ENCODE peak calls at places on chromosomes 13 and 19, in seven cellular contexts. L is Panc1; X is psoas muscle; S is neural progenitor cell; M is cardiac muscle cell; G is CD8-positive, alpha-beta T cell; V is left ventricle myocardium inferior. C is an unnamed sample. For H3K27me3, the result is how much of the 10 kb centered on the place peaks cover.

GRCh38 chr13:105343134-105343806 is 1192.2 kb downstream of the EFNB2 start:
- DNase-seq in L (no peak), X (no peak), S (no peak), M (no peak), G (no peak), V (no peak), C (no peak)

GRCh38 chr13:25675060-25675459 is 303.3 kb downstream of the ATP8A2 start:
- DNase-seq in L (no peak), X (no peak), S (no peak), M (no peak), G (no peak), V (no peak), C (no peak)

GRCh38 chr13:46168341-46168740 is 13.6 kb downstream of the LCP1 start:
- DNase-seq in L (no peak), X (no peak), S (no peak), M (no peak), G (no peak), V (no peak), C (peak)

GRCh38 chr19:2770055-2771013 is 12.7 kb downstream of the SGTA start:
- DNase-seq in L (no peak), X (peak), S (no peak), M (peak), G (no peak), V (peak), C (no peak)

GRCh38 chr13:112711528-112712265 is 21.9 kb downstream of the ATP11A start:
- DNase-seq in L (no peak), X (peak), S (peak), M (peak), G (no peak), V (peak), C (peak)

GRCh38 chr13:21849323-21849722 is 178.4 kb downstream of the FGF9 start:
- DNase-seq in L (peak), X (no peak), S (peak), M (peak), G (no peak), V (no peak), C (peak)

GRCh38 chr13:24304620-24305019 is 4.8 kb upstream of the C1QTNF9 start:
- DNase-seq in L (no peak), X (no peak), S (no peak), M (no peak), G (no peak), V (no peak), C (peak)

GRCh38 chr13:104376588-104376987 is 1310.4 kb upstream of the SLC10A2 start:
- DNase-seq in L (no peak), X (no peak), S (no peak), M (no peak), G (no peak), V (no peak), C (no peak)

GRCh38 chr19:40995355-40995754 is 4.3 kb downstream of the CYP2B6 start:
- DNase-seq in L (no peak), X (no peak), S (no peak), M (no peak), G (no peak), V (no peak), C (no peak)

GRCh38 chr13:41546372-41547252 is 89.3 kb downstream of the RGCC start:
- DNase-seq in L (no peak), X (no peak), S (no peak), M (no peak), G (no peak), V (no peak), C (peak)

GRCh38 chr13:23615677-23616076 is 45.5 kb downstream of the TNFRSF19 start:
- DNase-seq in L (no peak), X (no peak), S (peak), M (no peak), G (no peak), V (no peak), C (no peak)

GRCh38 chr13:24175847-24176246 is 15.3 kb downstream of the SPATA13 start:
- DNase-seq in L (no peak), X (no peak), S (no peak), M (no peak), G (no peak), V (no peak), C (no peak)

GRCh38 chr19:47609885-47610545 is 1.1 kb downstream of the BICRA start:
- DNase-seq in L (no peak), X (peak), S (peak), M (peak), G (peak), V (peak), C (peak)

GRCh38 chr19:42333018-42333417 is 7.6 kb downstream of the MEGF8 start:
- DNase-seq in L (no peak), X (no peak), S (no peak), M (no peak), G (no peak), V (no peak), C (no peak)

GRCh38 chr13:34751492-34751891 is 190.6 kb upstream of the NBEA start:
- DNase-seq in L (no peak), X (no peak), S (no peak), M (no peak), G (no peak), V (no peak), C (no peak)

GRCh38 chr13:26254583-26255102 is 714 bp downstream of the CDK8 start:
- DNase-seq in L (no peak), X (peak), S (peak), M (peak), G (peak), V (peak), C (peak)

GRCh38 chr13:44108345-44108858 is 228.7 kb downstream of the LACC1 start:
- DNase-seq in L (no peak), X (no peak), S (no peak), M (no peak), G (no peak), V (peak), C (no peak)

GRCh38 chr13:111912991-111913781 is 153.8 kb upstream of the SOX1 start:
- DNase-seq in L (no peak), X (no peak), S (no peak), M (peak), G (no peak), V (no peak), C (no peak)

GRCh38 chr19:49020931-49021895 is 2.9 kb downstream of the CGB3 start:
- DNase-seq in L (no peak), X (no peak), S (no peak), M (peak), G (no peak), V (no peak), C (peak)

GRCh38 chr13:52061587-52061986 is 37.1 kb downstream of the UTP14C start:
- DNase-seq in L (no peak), X (no peak), S (no peak), M (no peak), G (no peak), V (no peak), C (no peak)

GRCh38 chr19:9793051-9793591 is 24.6 kb upstream of the ZNF846 start:
- DNase-seq in L (no peak), X (peak), S (no peak), M (no peak), G (peak), V (peak), C (peak)

GRCh38 chr13:106619688-106620555 is 52.0 kb upstream of the ARGLU1 start:
- DNase-seq in L (no peak), X (no peak), S (peak), M (peak), G (no peak), V (no peak), C (peak)

GRCh38 chr13:99422556-99423220 is 78.6 kb upstream of the TM9SF2 start:
- DNase-seq in L (no peak), X (no peak), S (no peak), M (no peak), G (no peak), V (no peak), C (no peak)

GRCh38 chr19:43474487-43474886 is 9.1 kb upstream of the LYPD3 start:
- DNase-seq in L (no peak), X (no peak), S (no peak), M (no peak), G (no peak), V (no peak), C (no peak)

GRCh38 chr13:97221491-97221890 is 642 bp upstream of the MBNL2 start:
- DNase-seq in L (no peak), X (no peak), S (no peak), M (no peak), G (no peak), V (no peak), C (no peak)

GRCh38 chr13:36362251-36362650 is 16.1 kb upstream of the SPART start:
- DNase-seq in L (no peak), X (no peak), S (no peak), M (no peak), G (no peak), V (no peak), C (peak)

GRCh38 chr13:99269627-99270252 is 11.6 kb upstream of the GPR18 start:
- DNase-seq in L (peak), X (no peak), S (peak), M (peak), G (no peak), V (no peak), C (peak)

GRCh38 chr19:7394728-7395359 is 46.1 kb downstream of the ARHGEF18 start:
- DNase-seq in L (no peak), X (peak), S (peak), M (peak), G (peak), V (peak), C (peak)

GRCh38 chr13:101978546-101979315 is 423.1 kb downstream of the FGF14 start:
- DNase-seq in L (no peak), X (no peak), S (no peak), M (no peak), G (no peak), V (no peak), C (no peak)

GRCh38 chr19:10333758-10334339 is 520 bp upstream of the RAVER1 start:
- DNase-seq in L (no peak), X (no peak), S (peak), M (peak), G (no peak), V (no peak), C (no peak)

GRCh38 chr13:25046274-25046984 is 49.5 kb upstream of the PABPC3 start:
- DNase-seq in L (no peak), X (no peak), S (peak), M (peak), G (no peak), V (no peak), C (peak)

GRCh38 chr19:34229721-34230120 is 24.6 kb upstream of the GARRE1 start:
- DNase-seq in L (no peak), X (no peak), S (no peak), M (no peak), G (no peak), V (no peak), C (no peak)
- H3K27me3 ChIP-seq in L (under half), X (under half), S (under half), M (under half), G (under half), V (under half), C (under half)

DNA sequence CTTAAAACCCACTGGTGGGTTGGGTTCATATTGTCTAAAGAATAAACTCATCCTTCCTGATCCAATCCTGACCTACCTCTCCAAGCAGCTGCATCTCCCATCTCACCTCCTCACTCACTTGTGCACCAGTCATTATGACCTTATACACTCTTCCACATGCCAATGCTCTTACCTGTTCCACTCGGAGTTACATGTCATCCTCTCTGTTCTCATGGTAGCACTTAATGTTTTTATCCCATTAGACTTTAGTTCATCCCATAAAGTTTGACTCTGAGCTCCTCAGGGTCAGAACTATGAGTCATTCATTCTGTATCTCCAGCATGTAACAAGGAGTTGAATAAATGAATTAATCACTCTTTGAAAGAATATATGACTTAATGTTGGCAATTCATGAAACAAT is 330.2 kb downstream of the KLF12 start:
- DNase-seq in L (no peak), X (no peak), S (no peak), M (no peak), G (no peak), V (no peak), C (peak)
- H3K27me3 ChIP-seq in L (under half), X (under half), S (under half), M (under half), G (under half), V (under half), C (under half)

DNA sequence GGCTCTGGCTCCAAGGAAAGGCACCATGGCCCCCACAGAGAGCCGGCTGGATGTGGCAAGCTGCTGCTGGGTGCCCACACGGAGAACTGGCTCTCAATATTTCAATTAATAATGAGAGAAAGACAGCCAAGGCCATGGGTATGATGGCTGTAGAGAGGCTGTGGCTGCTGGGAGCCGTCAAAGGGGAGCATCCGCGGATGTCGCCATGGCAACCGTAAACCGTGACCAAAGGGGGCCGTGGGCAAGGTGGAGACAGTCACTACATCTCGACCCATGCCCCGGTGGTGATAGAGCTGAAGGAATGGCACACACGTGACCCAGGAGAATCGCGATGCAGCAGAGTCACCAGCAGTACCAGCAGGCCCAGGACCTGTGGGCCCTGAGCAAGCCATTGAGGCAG is 9.6 kb downstream of the VSTM2B start:
- DNase-seq in L (no peak), X (no peak), S (peak), M (no peak), G (no peak), V (no peak), C (no peak)
- H3K27me3 ChIP-seq in L (under half), X (under half), S (under half), M (half or more), G (under half), V (half or more), C (under half)

GRCh38 chr19:1531587-1531986 is 7.7 kb downstream of the PLK5 start:
- DNase-seq in L (no peak), X (no peak), S (no peak), M (no peak), G (no peak), V (no peak), C (no peak)

GRCh38 chr19:1526979-1527649 is 3.2 kb downstream of the PLK5 start:
- DNase-seq in L (no peak), X (no peak), S (no peak), M (no peak), G (no peak), V (no peak), C (no peak)

GRCh38 chr19:1527650-1528309 is 3.9 kb downstream of the PLK5 start:
- DNase-seq in L (no peak), X (no peak), S (no peak), M (no peak), G (no peak), V (no peak), C (no peak)

GRCh38 chr19:1528596-1529429 is 4.9 kb downstream of the PLK5 start:
- DNase-seq in L (no peak), X (no peak), S (no peak), M (no peak), G (no peak), V (no peak), C (no peak)

DNA sequence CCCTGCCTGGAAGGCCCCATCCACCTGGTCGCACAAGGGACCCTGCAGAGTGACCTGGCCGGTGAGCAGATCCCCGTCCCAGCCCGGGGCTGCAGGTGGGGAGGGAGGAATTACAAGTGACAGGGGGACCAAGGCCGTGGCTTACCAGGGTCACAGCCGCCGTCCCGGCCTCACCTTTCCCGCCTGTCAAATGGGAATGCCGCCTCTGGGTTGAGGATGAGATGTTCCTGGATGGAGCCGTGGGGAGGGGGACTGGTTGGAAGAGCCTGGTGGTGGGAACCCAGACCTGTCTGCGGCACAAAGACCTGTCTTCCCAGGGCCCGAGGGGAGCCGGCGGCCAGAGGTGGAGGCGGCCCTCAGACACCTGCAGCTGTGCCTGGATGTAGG is 5.5 kb downstream of the PLK5 start:
- DNase-seq in L (no peak), X (no peak), S (no peak), M (no peak), G (no peak), V (no peak), C (no peak)
- H3K27me3 ChIP-seq in L (under half), X (under half), S (under half), M (half or more), G (under half), V (half or more), C (under half)

GRCh38 chr19:55189424-55189823 is 9.3 kb upstream of the SYT5 start:
- DNase-seq in L (peak), X (peak), S (no peak), M (no peak), G (no peak), V (peak), C (peak)
- H3K27me3 ChIP-seq in L (under half), X (under half), S (under half), M (under half), G (under half), V (under half), C (under half)

DNA sequence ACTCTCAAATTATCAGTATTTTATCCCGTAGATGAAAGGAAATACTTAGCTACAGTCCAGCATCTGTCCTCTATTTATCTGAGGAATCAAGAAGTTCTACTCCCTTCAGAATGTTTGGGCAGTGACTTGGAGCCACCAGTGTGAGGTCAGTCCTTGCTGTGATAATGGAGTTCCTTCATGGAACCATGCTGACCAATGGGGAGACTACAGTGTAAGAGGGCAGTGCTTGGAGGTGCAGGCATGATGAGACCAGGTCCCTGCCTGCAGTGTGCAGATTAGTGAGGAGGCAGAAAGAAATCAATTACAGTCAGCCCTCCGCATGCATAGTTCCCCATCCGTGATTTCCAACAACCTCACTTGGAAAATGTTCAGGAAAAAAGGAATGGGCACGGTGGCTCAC is at the start of gene C19orf18:
- DNase-seq in L (no peak), X (no peak), S (no peak), M (no peak), G (no peak), V (no peak), C (no peak)
- H3K27me3 ChIP-seq in L (under half), X (under half), S (under half), M (under half), G (under half), V (under half), C (under half)

GRCh38 chr13:27516103-27516502 is 65.7 kb upstream of the MTIF3 start:
- DNase-seq in L (no peak), X (no peak), S (no peak), M (no peak), G (no peak), V (no peak), C (no peak)
- H3K27me3 ChIP-seq in L (under half), X (under half), S (under half), M (under half), G (under half), V (under half), C (under half)

GRCh38 chr19:17871032-17871877 is 490 bp upstream of the SLC5A5 start:
- DNase-seq in L (no peak), X (no peak), S (no peak), M (no peak), G (no peak), V (no peak), C (no peak)

GRCh38 chr19:17874423-17875135 is 2.8 kb downstream of the SLC5A5 start:
- DNase-seq in L (no peak), X (no peak), S (no peak), M (no peak), G (no peak), V (no peak), C (no peak)

GRCh38 chr19:17873661-17874422 is 2.1 kb downstream of the SLC5A5 start:
- DNase-seq in L (no peak), X (no peak), S (peak), M (peak), G (peak), V (no peak), C (peak)

GRCh38 chr19:17871878-17872250 is at the start of gene SLC5A5:
- DNase-seq in L (no peak), X (no peak), S (peak), M (no peak), G (no peak), V (no peak), C (no peak)

GRCh38 chr19:17872251-17873001 is 681 bp downstream of the SLC5A5 start:
- DNase-seq in L (no peak), X (no peak), S (no peak), M (no peak), G (no peak), V (no peak), C (no peak)
- H3K27me3 ChIP-seq in L (under half), X (under half), S (half or more), M (under half), G (under half), V (half or more), C (half or more)

C was measured in mesenchymal stem cell.